ENCODE peak calls at places on chromosomes 4 and X, in six cellular contexts. H is stimulated activated CD8-positive, alpha-beta memory T cell treated with anti-CD3 and anti-CD28 coated beads, Interleukin-7, amount 100 ng/mL, for 24 hours; V is activated T-cell treated with anti-CD3 and anti-CD28 coated beads, Interleukin-2, amount 50 U/mL, for 72 hours; J is colonic mucosa; A is activated CD4-positive, alpha-beta T cell treated with anti-CD3 and anti-CD28 coated beads, Interleukin-2, amount 50 U/mL, for 24 hours; U is lung microvascular endothelial cell. B is an unnamed sample.

GRCh38 chr4:3485011-3485881 is 22.1 kb downstream of the DOK7 start:
- DNase-seq in V (no peak), U (no peak), J (peak; percentile 35), A (no peak), H (no peak), B (no peak)

GRCh38 chr4:164924670-164925238 is 47.8 kb downstream of the APELA start:
- DNase-seq in V (no peak), J (no peak), A (no peak), U (no peak), H (no peak), B (no peak)

GRCh38 chr4:107755841-107756356 is 35.9 kb upstream of the PAPSS1 start:
- DNase-seq in U (no peak), V (no peak), A (no peak), J (no peak), H (no peak), B (no peak)

GRCh38 chrX:150870487-150871340 is 27.8 kb downstream of the CD99L2 start:
- DNase-seq in H (no peak), V (no peak), A (no peak), J (no peak), U (peak; percentile 8), B (no peak)

GRCh38 chrX:18810416-18810815 is 103.0 kb downstream of the PPEF1 start:
- DNase-seq in V (no peak), A (no peak), U (no peak), J (no peak), H (no peak), B (no peak)

GRCh38 chr4:185710487-185710995 is 101.5 kb downstream of the SORBS2 start:
- DNase-seq in H (no peak), J (no peak), V (no peak), A (no peak), U (peak; percentile 25), B (no peak)

GRCh38 chrX:40086569-40087335 is 11.0 kb downstream of the BCOR start:
- DNase-seq in H (no peak), V (no peak), J (no peak), U (no peak), A (no peak), B (no peak)

GRCh38 chrX:8743126-8743732 is 11.3 kb upstream of the ANOS1 start:
- DNase-seq in V (peak; percentile 49), H (peak; percentile 24), A (peak; percentile 38), U (peak; percentile 50), J (peak; percentile 68), B (peak; percentile 47)

GRCh38 chr4:160835789-160836188 is 1328.0 kb downstream of the FSTL5 start:
- DNase-seq in A (no peak), U (no peak), H (no peak), J (no peak), V (no peak), B (no peak)

GRCh38 chr4:136769717-136770116 is 762.6 kb downstream of the PCDH18 start:
- DNase-seq in A (no peak), U (no peak), J (no peak), H (no peak), V (no peak), B (no peak)

GRCh38 chrX:139559383-139560042 is 29.0 kb downstream of the F9 start:
- DNase-seq in A (peak; percentile 0), H (no peak), V (peak; percentile 5), U (peak; percentile 81), J (peak; percentile 44), B (peak; percentile 29)

GRCh38 chrX:80876877-80877276 is 67.2 kb upstream of the BRWD3 start:
- DNase-seq in A (no peak), V (no peak), U (peak; percentile 56), J (no peak), H (no peak), B (peak; percentile 14)

GRCh38 chr4:78451407-78451806 is 100.2 kb upstream of the ANXA3 start:
- DNase-seq in V (no peak), H (no peak), A (no peak), J (no peak), U (no peak), B (no peak)

GRCh38 chr4:80183196-80184052 is 13.9 kb upstream of the PRDM8 start:
- DNase-seq in J (no peak), V (no peak), A (no peak), H (no peak), U (peak; percentile 23), B (no peak)

GRCh38 chr4:119579823-119580222 is 48.8 kb downstream of the PDE5A start:
- DNase-seq in J (no peak), V (no peak), A (no peak), H (no peak), U (no peak), B (no peak)

GRCh38 chr4:96983830-96984229 is 1143.9 kb downstream of the PDHA2 start:
- DNase-seq in U (no peak), J (no peak), V (no peak), H (no peak), A (no peak), B (no peak)

GRCh38 chrX:53316121-53316859 is 34.9 kb upstream of the IQSEC2 start:
- DNase-seq in A (no peak), U (no peak), H (no peak), J (no peak), V (no peak), B (no peak)